ENCODE peak calls at places on chromosomes 4 and X, in nine cellular contexts. U, L, O, Y, J, T, A, K and G are unnamed samples.

GRCh38 chr4:130636486-130636885 is 1540.5 kb downstream of the C4orf33 start:
- DNase-seq in J (no peak), K (no peak), O (no peak), U (no peak), T (no peak), A (no peak), L (no peak), Y (peak), G (no peak)

GRCh38 chr4:121072836-121073362 is 564 bp upstream of the NDNF start:
- DNase-seq in J (no peak), U (no peak), O (peak), L (no peak), A (peak), T (no peak), Y (no peak), K (no peak), G (peak)

GRCh38 chr4:158859661-158860060 is 90.8 kb downstream of the FNIP2 start:
- DNase-seq in J (no peak), O (no peak), A (no peak), U (no peak), Y (no peak), L (no peak), K (peak), T (no peak), G (no peak)

GRCh38 chrX:91257388-91257787 is 177.3 kb upstream of the PABPC5 start:
- DNase-seq in K (no peak), A (no peak), O (no peak), Y (no peak), U (no peak), L (no peak), T (no peak), J (no peak), G (no peak)

GRCh38 chr4:14841801-14842748 is 160.2 kb upstream of the CPEB2 start:
- DNase-seq in T (no peak), O (no peak), U (peak), Y (no peak), K (peak), L (peak), A (no peak), J (no peak), G (peak)

GRCh38 chr4:109764376-109764775 is 34.5 kb upstream of the PLA2G12A start:
- DNase-seq in J (no peak), A (no peak), K (no peak), T (no peak), L (no peak), Y (no peak), O (no peak), U (no peak), G (no peak)

GRCh38 chr4:90318208-90318607 is 191.0 kb downstream of the CCSER1 start:
- DNase-seq in O (no peak), Y (no peak), K (peak), L (no peak), U (peak), T (no peak), J (no peak), A (no peak), G (no peak)

GRCh38 chr4:98261291-98262271 is at the start of gene RAP1GDS1:
- DNase-seq in Y (peak), A (peak), U (peak), K (peak), J (peak), T (peak), O (peak), L (peak), G (peak)

GRCh38 chr4:61397174-61397573 is 197.0 kb downstream of the ADGRL3 start:
- DNase-seq in U (peak), O (no peak), L (no peak), K (peak), J (no peak), A (no peak), Y (no peak), T (no peak), G (no peak)

GRCh38 chrX:54358424-54359211 is 772 bp upstream of the WNK3 start:
- DNase-seq in T (no peak), K (peak), A (peak), O (peak), Y (peak), U (peak), J (no peak), L (no peak), G (peak)

GRCh38 chrX:13487731-13488505 is 81.5 kb upstream of the EGFL6 start:
- DNase-seq in K (peak), Y (peak), A (peak), L (peak), U (peak), T (no peak), J (peak), O (peak), G (no peak)

GRCh38 chr4:95256108-95256835 is 292.5 kb downstream of the UNC5C start:
- DNase-seq in U (no peak), L (no peak), T (no peak), J (no peak), Y (no peak), K (peak), A (no peak), O (no peak), G (no peak)

GRCh38 chrX:9555354-9555753 is 90.5 kb downstream of the TBL1X start:
- DNase-seq in L (no peak), U (no peak), J (no peak), Y (peak), T (no peak), A (no peak), K (no peak), O (no peak), G (no peak)